ENCODE peak calls at places on chromosomes 16 and 17, in seven cellular contexts. S, A, O, U, R, C and V are unnamed samples.

GRCh38 chr17:75693500-75694481 is 26.7 kb downstream of the SAP30BP start:
- DNase-seq in S (no peak), A (no peak), O (no peak), U (peak), R (no peak), C (peak), V (peak)

GRCh38 chr16:81945665-81946064 is 65.6 kb downstream of the SDR42E1 start:
- DNase-seq in S (no peak), A (no peak), O (no peak), U (no peak), R (no peak), C (no peak), V (peak)

GRCh38 chr16:70544548-70544947 is 20.9 kb downstream of the SF3B3 start:
- DNase-seq in S (no peak), A (no peak), O (no peak), U (no peak), R (no peak), C (no peak), V (no peak)

GRCh38 chr16:27127293-27127692 is 60.6 kb downstream of the C16orf82 start:
- DNase-seq in S (no peak), A (no peak), O (no peak), U (no peak), R (no peak), C (no peak), V (no peak)

GRCh38 chr17:59859444-59860025 is 33.2 kb downstream of the TUBD1 start:
- DNase-seq in S (no peak), A (no peak), O (no peak), U (no peak), R (peak), C (no peak), V (no peak)

GRCh38 chr17:2903193-2903974 is 107.1 kb downstream of the RAP1GAP2 start:
- DNase-seq in S (no peak), A (no peak), O (no peak), U (no peak), R (no peak), C (no peak), V (no peak)

GRCh38 chr16:86512860-86513470 is 2.6 kb downstream of the FOXF1 start:
- DNase-seq in S (no peak), A (no peak), O (no peak), U (no peak), R (no peak), C (no peak), V (no peak)

GRCh38 chr17:47800686-47801085 is 20.9 kb downstream of the OSBPL7 start:
- DNase-seq in S (no peak), A (no peak), O (no peak), U (no peak), R (no peak), C (no peak), V (no peak)

GRCh38 chr16:20136446-20136968 is 62.8 kb upstream of the GPR139 start:
- DNase-seq in S (no peak), A (no peak), O (no peak), U (no peak), R (no peak), C (no peak), V (no peak)

GRCh38 chr17:30550512-30551273 is 73.5 kb downstream of the GOSR1 start:
- DNase-seq in S (no peak), A (no peak), O (no peak), U (no peak), R (no peak), C (no peak), V (no peak)

GRCh38 chr17:29562615-29563014 is 4.2 kb downstream of the ABHD15 start:
- DNase-seq in S (no peak), A (no peak), O (no peak), U (no peak), R (no peak), C (no peak), V (no peak)

GRCh38 chr16:4318171-4318910 is 2.5 kb downstream of the GLIS2 start:
- DNase-seq in S (no peak), A (no peak), O (no peak), U (no peak), R (no peak), C (no peak), V (peak)

GRCh38 chr17:78224226-78225087 is 7.0 kb upstream of the TMEM235 start:
- DNase-seq in S (no peak), A (no peak), O (no peak), U (no peak), R (no peak), C (no peak), V (no peak)

GRCh38 chr17:75872434-75873351 is 5.7 kb downstream of the TRIM47 start:
- DNase-seq in S (no peak), A (peak), O (no peak), U (peak), R (peak), C (no peak), V (peak)

GRCh38 chr17:54924405-54924804 is 23.8 kb downstream of the TOM1L1 start:
- DNase-seq in S (no peak), A (no peak), O (no peak), U (no peak), R (no peak), C (no peak), V (no peak)

GRCh38 chr16:1825381-1825863 is 1.2 kb downstream of the HAGH start:
- DNase-seq in S (no peak), A (no peak), O (no peak), U (no peak), R (no peak), C (no peak), V (no peak)

GRCh38 chr17:49821916-49822315 is 26.0 kb downstream of the TAC4 start:
- DNase-seq in S (no peak), A (no peak), O (no peak), U (peak), R (no peak), C (no peak), V (no peak)

GRCh38 chr17:57861000-57861736 is 11.3 kb upstream of the MRPS23 start:
- DNase-seq in S (no peak), A (peak), O (no peak), U (peak), R (peak), C (no peak), V (peak)

GRCh38 chr16:56068314-56068713 is 123.0 kb upstream of the GNAO1 start:
- DNase-seq in S (no peak), A (no peak), O (no peak), U (no peak), R (no peak), C (no peak), V (no peak)

GRCh38 chr16:72637306-72637705 is 410.6 kb downstream of the ZFHX3 start:
- DNase-seq in S (no peak), A (no peak), O (no peak), U (no peak), R (no peak), C (no peak), V (no peak)

GRCh38 chr17:57236686-57237299 is 19.5 kb upstream of the MSI2 start:
- DNase-seq in S (no peak), A (no peak), O (no peak), U (no peak), R (no peak), C (no peak), V (no peak)

GRCh38 chr16:80536246-80536645 is 4.5 kb upstream of the DYNLRB2 start:
- DNase-seq in S (no peak), A (no peak), O (no peak), U (no peak), R (no peak), C (no peak), V (no peak)

GRCh38 chr17:32755045-32755805 is 121.7 kb downstream of the MYO1D start:
- DNase-seq in S (peak), A (no peak), O (no peak), U (no peak), R (peak), C (no peak), V (no peak)